ENCODE peak calls at places on chromosome 11, in four cellular contexts. D, R, F and I are unnamed samples.

GRCh38 chr11:27253200-27253599 is 109.8 kb downstream of the CCDC34 start:
- DNase-seq in D (no peak), R (no peak), F (no peak), I (no peak)

GRCh38 chr11:134207538-134208239 is 16.1 kb downstream of the NCAPD3 start:
- DNase-seq in D (peak; percentile 41), R (no peak), F (peak; percentile 48), I (no peak)

GRCh38 chr11:69352715-69353325 is 58.9 kb downstream of the MYEOV start:
- DNase-seq in D (peak; percentile 38), R (peak; percentile 50), F (peak; percentile 84), I (no peak)

GRCh38 chr11:128552783-128553661 is 34.3 kb downstream of the ETS1 start:
- DNase-seq in D (no peak), R (no peak), F (peak; percentile 11), I (no peak)

GRCh38 chr11:15988693-15989231 is 367.6 kb downstream of the SOX6 start:
- DNase-seq in D (peak; percentile 65), R (no peak), F (peak; percentile 14), I (peak; percentile 14)

GRCh38 chr11:65546217-65546958 is 11.8 kb downstream of the LTBP3 start:
- DNase-seq in D (peak; percentile 77), R (no peak), F (peak; percentile 88), I (peak; percentile 100)

GRCh38 chr11:45017329-45017728 is 66.6 kb upstream of the TP53I11 start:
- DNase-seq in D (peak; percentile 64), R (no peak), F (no peak), I (peak; percentile 58)

GRCh38 chr11:44893250-44894216 is 57.1 kb downstream of the TP53I11 start:
- DNase-seq in D (no peak), R (no peak), F (peak; percentile 55), I (no peak)

GRCh38 chr11:86688398-86689179 is 16.2 kb upstream of the ME3 start:
- DNase-seq in D (no peak), R (no peak), F (no peak), I (no peak)

GRCh38 chr11:36566407-36567053 is 1.3 kb upstream of the RAG1 start:
- DNase-seq in D (no peak), R (no peak), F (no peak), I (no peak)

GRCh38 chr11:66957971-66958231 is 282 bp downstream of the PC start:
- DNase-seq in D (no peak), R (no peak), F (no peak), I (peak; percentile 94)

GRCh38 chr11:20337526-20338154 is 25.9 kb upstream of the HTATIP2 start:
- DNase-seq in D (peak; percentile 48), R (peak; percentile 53), F (peak; percentile 46), I (peak; percentile 45)

GRCh38 chr11:59556883-59557205 is 45.5 kb downstream of the OR4D9 start:
- DNase-seq in D (peak; percentile 58), R (no peak), F (peak; percentile 78), I (peak; percentile 25)

GRCh38 chr11:16923987-16924386 is 90.2 kb downstream of the PLEKHA7 start:
- DNase-seq in D (peak; percentile 74), R (peak; percentile 68), F (no peak), I (no peak)

GRCh38 chr11:103546236-103546635 is 437.0 kb downstream of the DYNC2H1 start:
- DNase-seq in D (no peak), R (no peak), F (no peak), I (no peak)

GRCh38 chr11:132334769-132335280 is 964.4 kb downstream of the NTM start:
- DNase-seq in D (no peak), R (no peak), F (no peak), I (no peak)

GRCh38 chr11:126411971-126412381 is 56.5 kb downstream of the ST3GAL4 start:
- DNase-seq in D (no peak), R (no peak), F (no peak), I (peak; percentile 60)

GRCh38 chr11:32229566-32230240 is 138.8 kb downstream of the RCN1 start:
- DNase-seq in D (no peak), R (no peak), F (no peak), I (no peak)

GRCh38 chr11:27616711-27617110 is 83.5 kb downstream of the BDNF start:
- DNase-seq in D (no peak), R (no peak), F (no peak), I (no peak)

GRCh38 chr11:26244207-26244606 is 87.7 kb upstream of the ANO3 start:
- DNase-seq in D (no peak), R (no peak), F (no peak), I (no peak)

GRCh38 chr11:45262900-45263299 is 23.2 kb downstream of the SYT13 start:
- DNase-seq in D (no peak), R (no peak), F (no peak), I (no peak)

GRCh38 chr11:2445107-2445947 is 519 bp downstream of the KCNQ1 start:
- DNase-seq in D (no peak), R (no peak), F (no peak), I (peak; percentile 78)

GRCh38 chr11:36098046-36098445 is 154.2 kb downstream of the LDLRAD3 start:
- DNase-seq in D (no peak), R (no peak), F (peak; percentile 81), I (no peak)

GRCh38 chr11:44958165-44958564 is 7.5 kb upstream of the TP53I11 start:
- DNase-seq in D (no peak), R (no peak), F (no peak), I (no peak)

GRCh38 chr11:91350931-91351330 is 873.7 kb upstream of the FAT3 start:
- DNase-seq in D (no peak), R (no peak), F (no peak), I (peak; percentile 6)

GRCh38 chr11:132078230-132078629 is 707.8 kb downstream of the NTM start:
- DNase-seq in D (no peak), R (no peak), F (no peak), I (no peak)

GRCh38 chr11:44593194-44593593 is 27.7 kb downstream of the CD82 start:
- DNase-seq in D (no peak), R (no peak), F (no peak), I (no peak)

GRCh38 chr11:2375341-2375853 is 1.7 kb upstream of the CD81 start:
- DNase-seq in D (no peak), R (no peak), F (no peak), I (no peak)

GRCh38 chr11:35180311-35181233 is 41.6 kb downstream of the CD44 start:
- DNase-seq in D (peak; percentile 15), R (no peak), F (no peak), I (peak; percentile 13)

GRCh38 chr11:70826541-70826943 is 425.8 kb downstream of the SHANK2 start:
- DNase-seq in D (peak; percentile 77), R (no peak), F (peak; percentile 54), I (peak; percentile 93)

GRCh38 chr11:113401718-113402117 is 14.1 kb downstream of the ANKK1 start:
- DNase-seq in D (no peak), R (peak; percentile 71), F (peak; percentile 86), I (no peak)

GRCh38 chr11:16242806-16243205 is 113.5 kb downstream of the SOX6 start:
- DNase-seq in D (no peak), R (no peak), F (no peak), I (no peak)

GRCh38 chr11:117172678-117173421 is 5.7 kb upstream of the SIDT2 start:
- DNase-seq in D (peak; percentile 87), R (no peak), F (no peak), I (no peak)

GRCh38 chr11:125410091-125410490 is 86.0 kb downstream of the FEZ1 start:
- DNase-seq in D (peak; percentile 91), R (no peak), F (peak; percentile 53), I (peak; percentile 84)

GRCh38 chr11:125180413-125181305 is 16.1 kb downstream of the PKNOX2 start:
- DNase-seq in D (peak; percentile 69), R (no peak), F (no peak), I (peak; percentile 64)

GRCh38 chr11:92296138-92296515 is 71.5 kb downstream of the FAT3 start:
- DNase-seq in D (no peak), R (no peak), F (no peak), I (no peak)

GRCh38 chr11:123616505-123617198 is 37.8 kb downstream of the SCN3B start:
- DNase-seq in D (no peak), R (no peak), F (peak; percentile 25), I (no peak)